ENCODE peak calls at places on chromosomes 6 and 20, in six cellular contexts. N, O, S, E, B and A are unnamed samples.

GRCh38 chr6:136609878-136610706 is 59.9 kb upstream of the MAP7 start:
- DNase-seq in N (no peak), O (no peak), S (peak), E (peak), B (no peak), A (peak)

GRCh38 chr6:112325449-112325848 is 21.7 kb upstream of the RFPL4B start:
- DNase-seq in N (no peak), O (no peak), S (no peak), E (no peak), B (no peak), A (no peak)

GRCh38 chr20:14337400-14338171 is at the start of gene FLRT3:
- DNase-seq in N (peak), O (no peak), S (peak), E (peak), B (no peak), A (peak)

GRCh38 chr6:97068211-97068610 is 143.7 kb downstream of the KLHL32 start:
- DNase-seq in N (peak), O (no peak), S (no peak), E (no peak), B (no peak), A (no peak)

GRCh38 chr6:32519910-32520258 is 10.2 kb downstream of the HLA-DRB5 start:
- DNase-seq in N (no peak), O (no peak), S (no peak), E (no peak), B (no peak), A (no peak)

GRCh38 chr6:52661551-52661950 is 9.4 kb upstream of the TMEM14A start:
- DNase-seq in N (no peak), O (no peak), S (no peak), E (no peak), B (no peak), A (no peak)

GRCh38 chr6:76264466-76264865 is 192.0 kb upstream of the IMPG1 start:
- DNase-seq in N (no peak), O (no peak), S (no peak), E (no peak), B (no peak), A (no peak)

GRCh38 chr6:52876056-52876787 is 33.3 kb downstream of the GSTA3 start:
- DNase-seq in N (no peak), O (no peak), S (no peak), E (no peak), B (no peak), A (no peak)

GRCh38 chr20:26216025-26216424 is 519.4 kb upstream of the ZNF337 start:
- DNase-seq in N (no peak), O (no peak), S (no peak), E (no peak), B (no peak), A (no peak)

GRCh38 chr6:166664135-166664534 is 37.1 kb upstream of the RPS6KA2 start:
- DNase-seq in N (no peak), O (no peak), S (no peak), E (no peak), B (no peak), A (peak)